ENCODE peak calls at places on chromosomes 7 and 10, in six cellular contexts. One of them, this sample, is unnamed.

GRCh38 chr7:135620980-135621850 is 41.1 kb upstream of the STMP1 start:
- DNase-seq in transverse colon: peak
- DNase-seq in thyroid gland: peak
- DNase-seq in heart left ventricle: no peak
- DNase-seq in body of pancreas: peak
- DNase-seq in sigmoid colon: no peak
- DNase-seq in this sample: peak

GRCh38 chr7:8296362-8296659 is 34.3 kb upstream of the ICA1 start:
- DNase-seq in transverse colon: no peak
- DNase-seq in sigmoid colon: no peak
- DNase-seq in thyroid gland: no peak
- DNase-seq in heart left ventricle: no peak
- DNase-seq in body of pancreas: no peak
- DNase-seq in this sample: no peak

GRCh38 chr7:61576-62360 is 130.6 kb upstream of the FAM20C start:
- DNase-seq in body of pancreas: no peak
- DNase-seq in thyroid gland: no peak
- DNase-seq in heart left ventricle: no peak
- DNase-seq in transverse colon: peak
- DNase-seq in sigmoid colon: peak
- DNase-seq in this sample: no peak

GRCh38 chr10:93751832-93752231 is 5.9 kb upstream of the LGI1 start:
- DNase-seq in heart left ventricle: no peak
- DNase-seq in transverse colon: peak
- DNase-seq in thyroid gland: no peak
- DNase-seq in body of pancreas: no peak
- DNase-seq in sigmoid colon: no peak
- DNase-seq in this sample: no peak

GRCh38 chr7:32479574-32480200 is 10.5 kb downstream of the LSM5 start:
- DNase-seq in sigmoid colon: no peak
- DNase-seq in body of pancreas: peak
- DNase-seq in transverse colon: no peak
- DNase-seq in heart left ventricle: no peak
- DNase-seq in thyroid gland: no peak
- DNase-seq in this sample: peak

GRCh38 chr10:81414038-81414437 is 461.0 kb upstream of the NRG3 start:
- DNase-seq in thyroid gland: peak
- DNase-seq in sigmoid colon: no peak
- DNase-seq in body of pancreas: no peak
- DNase-seq in heart left ventricle: no peak
- DNase-seq in transverse colon: no peak
- DNase-seq in this sample: no peak

GRCh38 chr10:3502606-3503005 is 282.4 kb downstream of the KLF6 start:
- DNase-seq in thyroid gland: no peak
- DNase-seq in body of pancreas: no peak
- DNase-seq in heart left ventricle: no peak
- DNase-seq in sigmoid colon: no peak
- DNase-seq in transverse colon: no peak
- DNase-seq in this sample: no peak

GRCh38 chr7:84187813-84188212 is 6.8 kb downstream of the SEMA3A start:
- DNase-seq in transverse colon: no peak
- DNase-seq in sigmoid colon: no peak
- DNase-seq in thyroid gland: no peak
- DNase-seq in heart left ventricle: no peak
- DNase-seq in body of pancreas: no peak
- DNase-seq in this sample: no peak

GRCh38 chr7:10720042-10720441 is 253.6 kb upstream of the PHF14 start:
- DNase-seq in heart left ventricle: no peak
- DNase-seq in body of pancreas: no peak
- DNase-seq in sigmoid colon: no peak
- DNase-seq in transverse colon: no peak
- DNase-seq in thyroid gland: no peak
- DNase-seq in this sample: no peak

GRCh38 chr7:28520074-28521015 is 108.0 kb downstream of the CREB5 start:
- DNase-seq in thyroid gland: no peak
- DNase-seq in body of pancreas: no peak
- DNase-seq in heart left ventricle: no peak
- DNase-seq in sigmoid colon: no peak
- DNase-seq in transverse colon: no peak
- DNase-seq in this sample: no peak

GRCh38 chr7:151232272-151233110 is at the start of gene CHPF2:
- DNase-seq in sigmoid colon: peak
- DNase-seq in body of pancreas: peak
- DNase-seq in thyroid gland: peak
- DNase-seq in transverse colon: peak
- DNase-seq in heart left ventricle: peak
- DNase-seq in this sample: peak
- TF ChIP-seq POLR2A in sigmoid colon: peak
- TF ChIP-seq POLR2A in body of pancreas: peak
- TF ChIP-seq POLR2A in thyroid gland: peak
- TF ChIP-seq POLR2A in transverse colon: peak
- TF ChIP-seq POLR2A in heart left ventricle: peak
- TF ChIP-seq POLR2A in this sample: peak

GRCh38 chr7:131109757-131110293 is 217.9 kb upstream of the MKLN1 start:
- DNase-seq in transverse colon: peak
- DNase-seq in sigmoid colon: peak
- DNase-seq in thyroid gland: peak
- DNase-seq in body of pancreas: peak
- DNase-seq in heart left ventricle: peak
- DNase-seq in this sample: peak

GRCh38 chr7:131111792-131112191 is 215.9 kb upstream of the MKLN1 start:
- DNase-seq in body of pancreas: no peak
- DNase-seq in thyroid gland: no peak
- DNase-seq in sigmoid colon: no peak
- DNase-seq in heart left ventricle: no peak
- DNase-seq in transverse colon: no peak
- DNase-seq in this sample: no peak

GRCh38 chr7:131109011-131109756 is 218.5 kb upstream of the MKLN1 start:
- DNase-seq in heart left ventricle: no peak
- DNase-seq in sigmoid colon: no peak
- DNase-seq in thyroid gland: no peak
- DNase-seq in body of pancreas: no peak
- DNase-seq in transverse colon: no peak
- DNase-seq in this sample: no peak

GRCh38 chr7:131111081-131111576 is 216.5 kb upstream of the MKLN1 start:
- DNase-seq in transverse colon: peak
- DNase-seq in thyroid gland: no peak
- DNase-seq in heart left ventricle: no peak
- DNase-seq in sigmoid colon: no peak
- DNase-seq in body of pancreas: no peak
- DNase-seq in this sample: peak

DNA sequence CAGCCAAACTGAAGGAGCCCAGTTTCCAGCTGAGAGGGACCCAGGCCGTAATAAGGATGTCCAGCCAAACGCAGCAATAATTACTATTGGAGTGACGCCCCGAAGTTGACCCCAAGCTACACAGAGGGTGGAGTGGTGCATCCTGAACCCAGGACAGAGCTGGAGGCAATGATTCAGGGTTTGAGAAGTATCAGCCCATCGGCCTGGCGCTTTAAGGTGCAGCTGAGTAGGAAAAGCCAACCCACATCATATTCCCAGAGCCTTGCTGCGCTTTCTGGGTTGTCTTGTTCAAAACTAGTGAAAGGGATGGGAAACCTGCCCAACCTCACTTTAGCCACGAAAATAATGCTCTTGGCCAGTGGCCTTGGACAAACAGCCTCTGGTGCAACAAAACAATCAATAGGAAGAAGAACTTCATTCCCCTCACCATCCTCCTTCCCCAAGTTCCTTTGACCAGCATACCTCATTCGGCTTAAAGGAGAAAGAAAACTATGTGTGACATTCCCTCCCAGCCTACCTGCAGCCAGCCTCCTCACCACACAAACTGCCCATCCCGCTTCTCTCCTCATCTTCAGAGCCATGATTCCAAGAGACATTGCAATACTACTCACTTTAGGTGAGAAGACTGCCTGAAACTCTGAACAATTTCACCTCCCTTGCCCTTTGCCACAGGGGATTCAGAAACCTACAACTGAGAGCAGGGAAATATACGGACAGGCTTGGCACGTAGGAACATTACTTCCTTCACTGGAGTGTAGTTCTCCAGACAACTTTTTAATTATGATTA is 217.2 kb upstream of the MKLN1 start:
- DNase-seq in body of pancreas: no peak
- DNase-seq in transverse colon: peak
- DNase-seq in thyroid gland: peak
- DNase-seq in sigmoid colon: peak
- DNase-seq in heart left ventricle: no peak
- DNase-seq in this sample: peak
- TF ChIP-seq POLR2A in body of pancreas: no peak
- TF ChIP-seq POLR2A in transverse colon: no peak
- TF ChIP-seq POLR2A in thyroid gland: no peak
- TF ChIP-seq POLR2A in sigmoid colon: peak
- TF ChIP-seq POLR2A in heart left ventricle: no peak
- TF ChIP-seq POLR2A in this sample: no peak

GRCh38 chr10:132331259-132331955 is 586 bp upstream of the LRRC27 start:
- DNase-seq in transverse colon: no peak
- DNase-seq in heart left ventricle: no peak
- DNase-seq in body of pancreas: no peak
- DNase-seq in thyroid gland: no peak
- DNase-seq in sigmoid colon: no peak
- DNase-seq in this sample: no peak
- TF ChIP-seq POLR2A in transverse colon: peak
- TF ChIP-seq POLR2A in heart left ventricle: peak
- TF ChIP-seq POLR2A in body of pancreas: no peak
- TF ChIP-seq POLR2A in thyroid gland: no peak
- TF ChIP-seq POLR2A in sigmoid colon: no peak
- TF ChIP-seq POLR2A in this sample: peak

DNA sequence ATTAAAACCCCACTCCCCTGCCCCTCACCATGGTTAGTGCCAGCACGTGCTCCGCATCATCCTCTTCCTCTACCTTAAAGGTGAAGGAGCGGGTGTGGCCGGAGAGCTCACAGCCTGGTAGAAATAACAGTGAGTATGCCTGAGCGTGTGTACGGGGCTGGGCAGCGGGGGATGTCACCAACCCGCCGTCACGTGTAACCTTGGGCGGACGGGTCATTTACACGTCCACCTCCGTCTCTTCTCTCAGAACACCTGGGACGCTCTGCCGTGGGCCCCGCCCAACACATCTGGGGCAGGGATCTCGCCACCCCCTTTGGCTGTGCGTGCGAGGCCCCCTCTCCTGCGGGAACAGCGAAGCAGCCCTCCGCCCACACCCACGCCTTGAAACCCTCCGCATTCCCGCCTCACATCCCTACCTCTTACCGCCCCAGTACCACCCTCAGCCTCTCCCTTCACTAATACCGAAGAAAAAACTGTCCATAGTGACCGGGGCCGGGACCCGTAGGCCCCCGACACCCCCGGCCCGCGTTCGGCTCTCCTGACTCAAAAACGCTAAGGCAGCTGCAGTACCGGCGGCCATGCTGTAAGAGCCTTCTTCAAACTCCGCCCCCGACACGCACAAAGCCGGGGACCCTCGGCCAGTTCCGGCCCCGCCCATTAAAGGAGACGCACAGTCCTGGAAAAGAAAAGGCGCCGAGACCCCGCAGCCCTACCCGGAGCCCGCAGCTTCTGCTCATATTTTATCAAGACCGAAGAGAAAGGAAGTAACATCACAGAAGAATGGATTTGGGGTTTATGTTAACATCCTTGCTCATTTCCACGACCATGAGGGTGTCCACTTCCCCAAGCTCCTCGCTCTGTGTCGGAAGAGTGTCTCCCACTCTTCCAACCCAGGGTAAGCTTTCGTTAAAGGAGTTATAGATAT is at the start of gene NPM3:
- DNase-seq in transverse colon: peak
- DNase-seq in body of pancreas: peak
- DNase-seq in thyroid gland: peak
- DNase-seq in heart left ventricle: peak
- DNase-seq in sigmoid colon: peak
- DNase-seq in this sample: peak
- TF ChIP-seq POLR2A in transverse colon: peak
- TF ChIP-seq POLR2A in body of pancreas: no peak
- TF ChIP-seq POLR2A in thyroid gland: no peak
- TF ChIP-seq POLR2A in heart left ventricle: no peak
- TF ChIP-seq POLR2A in sigmoid colon: no peak
- TF ChIP-seq POLR2A in this sample: peak

GRCh38 chr7:64794171-64794844 is at the start of gene ZNF138:
- DNase-seq in heart left ventricle: peak
- DNase-seq in transverse colon: peak
- DNase-seq in body of pancreas: peak
- DNase-seq in sigmoid colon: peak
- DNase-seq in thyroid gland: peak
- DNase-seq in this sample: peak
- TF ChIP-seq POLR2A in heart left ventricle: peak
- TF ChIP-seq POLR2A in transverse colon: peak
- TF ChIP-seq POLR2A in body of pancreas: peak
- TF ChIP-seq POLR2A in sigmoid colon: peak
- TF ChIP-seq POLR2A in thyroid gland: no peak
- TF ChIP-seq POLR2A in this sample: peak

GRCh38 chr10:133276435-133277201 is at the start of gene ADAM8:
- DNase-seq in heart left ventricle: peak
- DNase-seq in body of pancreas: no peak
- DNase-seq in sigmoid colon: no peak
- DNase-seq in thyroid gland: peak
- DNase-seq in transverse colon: peak
- DNase-seq in this sample: peak
- TF ChIP-seq POLR2A in heart left ventricle: no peak
- TF ChIP-seq POLR2A in body of pancreas: no peak
- TF ChIP-seq POLR2A in sigmoid colon: no peak
- TF ChIP-seq POLR2A in thyroid gland: no peak
- TF ChIP-seq POLR2A in transverse colon: no peak
- TF ChIP-seq POLR2A in this sample: no peak

DNA sequence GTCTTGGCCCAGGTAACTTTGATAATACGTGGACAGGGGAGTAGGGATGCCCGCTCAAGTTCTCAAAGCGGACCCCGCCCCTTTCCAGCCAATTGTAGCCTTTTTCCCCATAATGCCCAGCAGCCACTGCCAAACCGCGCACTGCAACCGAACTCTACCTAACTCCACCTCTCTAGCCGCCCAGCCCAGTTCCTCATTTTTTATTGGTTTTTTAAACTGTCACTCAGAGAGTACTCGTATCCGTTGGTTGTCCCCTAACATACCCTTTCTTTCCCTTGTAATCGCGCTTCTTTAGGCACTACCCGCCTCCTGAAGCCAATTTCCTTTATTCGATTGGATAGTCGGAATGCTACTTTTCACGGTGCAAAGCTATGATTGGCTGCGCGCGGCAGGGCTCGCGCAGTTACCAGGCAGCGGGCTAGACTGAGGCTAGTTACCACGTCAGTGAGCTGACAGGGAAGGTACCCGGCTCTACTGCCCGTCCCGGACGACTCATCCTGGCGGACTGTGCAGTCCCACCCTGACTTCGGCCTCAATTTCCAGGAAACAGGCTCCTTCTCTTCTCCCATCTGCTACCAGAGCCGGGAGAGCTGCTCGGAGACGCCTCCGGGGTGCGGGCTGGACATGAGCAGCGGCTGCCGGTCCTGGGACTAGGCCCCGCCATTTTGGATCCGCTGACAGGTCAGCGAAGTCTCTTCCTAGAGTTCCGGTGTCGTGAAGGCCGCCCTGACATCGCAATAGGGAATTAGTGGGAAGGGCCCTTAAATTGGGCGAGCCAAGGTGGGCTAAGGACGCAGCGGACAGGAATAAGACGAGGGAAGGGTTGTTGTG is at the start of gene GBF1:
- DNase-seq in body of pancreas: peak
- DNase-seq in thyroid gland: peak
- DNase-seq in heart left ventricle: peak
- DNase-seq in transverse colon: peak
- DNase-seq in sigmoid colon: peak
- DNase-seq in this sample: peak
- TF ChIP-seq POLR2A in body of pancreas: peak
- TF ChIP-seq POLR2A in thyroid gland: peak
- TF ChIP-seq POLR2A in heart left ventricle: peak
- TF ChIP-seq POLR2A in transverse colon: peak
- TF ChIP-seq POLR2A in sigmoid colon: peak
- TF ChIP-seq POLR2A in this sample: peak